ENCODE peak calls at places on chromosomes 13 and 19, in seven cellular contexts. G is neuronal stem cell, U is mesendoderm, Q is IMR-90, I is H1, O is trophoblast cell, T is mesenchymal stem cell. J is an unnamed sample.

GRCh38 chr13:64591981-64592380 is 2638.2 kb downstream of the PCDH9 start:
- DNase-seq in I (no peak), G (no peak), U (no peak), O (no peak), Q (peak), T (peak), J (no peak)

GRCh38 chr19:49217382-49217781 is 59.8 kb downstream of the TRPM4 start:
- DNase-seq in I (no peak), O (no peak), T (peak), U (no peak), Q (peak), G (no peak), J (no peak)

GRCh38 chr19:7614859-7615741 is 14.2 kb downstream of the XAB2 start:
- DNase-seq in Q (no peak), O (no peak), I (no peak), T (no peak), U (no peak), G (no peak), J (no peak)

GRCh38 chr13:110405597-110406450 is 98.7 kb downstream of the COL4A2 start:
- DNase-seq in O (peak), G (no peak), T (peak), I (no peak), U (no peak), Q (peak), J (no peak)

GRCh38 chr13:76903544-76904162 is 17.4 kb upstream of the KCTD12 start:
- DNase-seq in U (peak), G (peak), T (peak), O (peak), Q (peak), I (peak), J (peak)

GRCh38 chr13:47858042-47858677 is 142.9 kb downstream of the SUCLA2 start:
- DNase-seq in U (no peak), G (no peak), O (peak), Q (no peak), I (no peak), T (no peak), J (no peak)

GRCh38 chr19:51664131-51664530 is 17.5 kb upstream of the SIGLEC14 start:
- DNase-seq in O (no peak), I (no peak), Q (no peak), T (no peak), G (no peak), U (no peak), J (no peak)

GRCh38 chr19:7505682-7506384 is 10.1 kb upstream of the ZNF358 start:
- DNase-seq in I (peak), U (peak), O (peak), T (peak), Q (no peak), G (no peak), J (no peak)

GRCh38 chr13:98697833-98698232 is 54.6 kb downstream of the SLC15A1 start:
- DNase-seq in Q (no peak), I (no peak), T (no peak), O (no peak), U (no peak), G (no peak), J (no peak)

GRCh38 chr13:111925146-111925875 is 141.6 kb upstream of the SOX1 start:
- DNase-seq in O (no peak), Q (no peak), I (no peak), G (no peak), U (no peak), T (no peak), J (peak)

GRCh38 chr19:5219551-5220304 is 120.9 kb downstream of the PTPRS start:
- DNase-seq in Q (no peak), G (no peak), O (peak), T (no peak), I (no peak), U (no peak), J (no peak)

GRCh38 chr13:113620036-113620435 is 35.5 kb downstream of the TFDP1 start:
- DNase-seq in O (no peak), T (no peak), U (no peak), G (no peak), I (no peak), Q (no peak), J (no peak)

GRCh38 chr19:45276284-45276687 is 25.2 kb downstream of the MARK4 start:
- DNase-seq in T (no peak), O (no peak), G (no peak), I (no peak), Q (peak), U (no peak), J (no peak)

GRCh38 chr13:43990021-43990420 is 110.3 kb downstream of the LACC1 start:
- DNase-seq in T (no peak), I (no peak), G (no peak), Q (no peak), O (no peak), U (no peak), J (no peak)

GRCh38 chr19:6736169-6736916 is 1.0 kb downstream of the GPR108 start:
- DNase-seq in T (peak), Q (peak), O (peak), G (peak), I (peak), U (peak), J (peak)

GRCh38 chr13:93108111-93108581 is 118.5 kb upstream of the GPC6 start:
- DNase-seq in Q (no peak), G (no peak), O (no peak), T (peak), I (no peak), U (no peak), J (no peak)

GRCh38 chr19:4288091-4288777 is 9.2 kb downstream of the SHD start:
- DNase-seq in Q (no peak), U (peak), I (no peak), T (no peak), G (no peak), O (no peak), J (peak)

GRCh38 chr13:99404005-99404755 is 97.0 kb upstream of the GPR183 start:
- DNase-seq in T (no peak), Q (no peak), U (no peak), G (no peak), I (no peak), O (no peak), J (no peak)

GRCh38 chr13:114219406-114219805 is 15.3 kb upstream of the CDC16 start:
- DNase-seq in G (no peak), O (no peak), Q (no peak), I (no peak), U (no peak), T (no peak), J (no peak)

GRCh38 chr19:48495391-48495790 is 16.2 kb downstream of the LMTK3 start:
- DNase-seq in G (no peak), O (peak), Q (no peak), I (no peak), T (peak), U (no peak), J (no peak)

GRCh38 chr19:3163230-3163886 is 15.2 kb upstream of the S1PR4 start:
- DNase-seq in O (peak), Q (peak), T (peak), U (peak), I (peak), G (peak), J (peak)

GRCh38 chr19:19053508-19054314 is 10.1 kb upstream of the SLC25A42 start:
- DNase-seq in G (peak), I (peak), U (peak), O (peak), Q (peak), T (peak), J (peak)

GRCh38 chr13:36801035-36801434 is 18.0 kb upstream of the RFXAP start:
- DNase-seq in U (no peak), G (no peak), I (no peak), Q (no peak), O (no peak), T (no peak), J (no peak)

GRCh38 chr19:39995794-39996193 is 1.1 kb upstream of the ZNF546 start:
- DNase-seq in T (no peak), G (no peak), U (no peak), I (no peak), O (no peak), Q (no peak), J (no peak)

GRCh38 chr19:18763674-18764590 is 27.2 kb downstream of the COMP start:
- DNase-seq in O (no peak), T (no peak), U (no peak), G (no peak), Q (peak), I (no peak), J (no peak)

GRCh38 chr13:106550570-106551135 is 15.2 kb upstream of the EFNB2 start:
- DNase-seq in T (no peak), I (no peak), O (no peak), U (no peak), G (no peak), Q (no peak), J (no peak)

GRCh38 chr13:66765559-66765958 is 464.6 kb downstream of the PCDH9 start:
- DNase-seq in O (no peak), I (no peak), T (no peak), G (no peak), U (no peak), Q (no peak), J (no peak)
- H2BK5ac ChIP-seq in O (no peak), I (no peak), T (no peak), G (no peak), U (no peak), Q (no peak), J (no peak)

GRCh38 chr13:53953205-53953604 is 924.6 kb downstream of the OLFM4 start:
- DNase-seq in Q (no peak), T (no peak), O (no peak), I (no peak), G (no peak), U (no peak), J (no peak)
- H2BK5ac ChIP-seq in Q (no peak), T (no peak), O (no peak), I (no peak), G (no peak), U (no peak), J (no peak)

GRCh38 chr19:52962394-52963228 is at the start of gene ZNF816:
- DNase-seq in O (peak), U (peak), Q (peak), I (peak), G (peak), T (peak), J (peak)

GRCh38 chr19:52959613-52960295 is 2.9 kb downstream of the ZNF816 start:
- DNase-seq in Q (no peak), I (no peak), O (no peak), T (no peak), G (no peak), U (no peak), J (no peak)

GRCh38 chr19:52961981-52962380 is 700 bp downstream of the ZNF816 start:
- DNase-seq in I (no peak), Q (no peak), U (no peak), T (no peak), G (no peak), O (peak), J (no peak)

GRCh38 chr19:52956917-52957316 is 5.8 kb downstream of the ZNF816 start:
- DNase-seq in U (no peak), G (no peak), Q (no peak), O (no peak), T (no peak), I (no peak), J (no peak)

GRCh38 chr19:52957591-52957990 is 5.1 kb downstream of the ZNF816 start:
- DNase-seq in Q (no peak), I (no peak), T (no peak), O (no peak), G (no peak), U (no peak), J (no peak)
- H2BK5ac ChIP-seq in Q (no peak), I (no peak), T (no peak), O (no peak), G (no peak), U (no peak), J (no peak)

GRCh38 chr13:97185291-97185690 is 36.8 kb upstream of the MBNL2 start:
- DNase-seq in I (no peak), T (no peak), Q (no peak), U (peak), G (no peak), O (peak), J (no peak)
- H2BK5ac ChIP-seq in I (no peak), T (no peak), Q (no peak), U (no peak), G (no peak), O (peak), J (no peak)

GRCh38 chr13:84237181-84237580 is 354.9 kb upstream of the SLITRK1 start:
- DNase-seq in I (no peak), Q (no peak), U (peak), T (no peak), O (no peak), G (no peak), J (no peak)
- H2BK5ac ChIP-seq in I (no peak), Q (no peak), U (no peak), T (no peak), O (no peak), G (no peak), J (no peak)

GRCh38 chr19:54316746-54317107 is 3.8 kb upstream of the LILRA5 start:
- DNase-seq in G (no peak), U (peak), O (no peak), T (no peak), I (peak), Q (no peak), J (peak)

GRCh38 chr19:54317965-54318240 is 4.9 kb upstream of the LILRA5 start:
- DNase-seq in U (no peak), O (no peak), Q (no peak), G (no peak), T (no peak), I (no peak), J (no peak)

GRCh38 chr19:54317108-54317964 is 4.4 kb upstream of the LILRA5 start:
- DNase-seq in G (no peak), T (no peak), I (no peak), U (no peak), Q (no peak), O (no peak), J (no peak)

GRCh38 chr19:54319049-54319448 is 6.1 kb upstream of the LILRA5 start:
- DNase-seq in I (no peak), O (peak), U (no peak), Q (no peak), G (no peak), T (no peak), J (no peak)

DNA sequence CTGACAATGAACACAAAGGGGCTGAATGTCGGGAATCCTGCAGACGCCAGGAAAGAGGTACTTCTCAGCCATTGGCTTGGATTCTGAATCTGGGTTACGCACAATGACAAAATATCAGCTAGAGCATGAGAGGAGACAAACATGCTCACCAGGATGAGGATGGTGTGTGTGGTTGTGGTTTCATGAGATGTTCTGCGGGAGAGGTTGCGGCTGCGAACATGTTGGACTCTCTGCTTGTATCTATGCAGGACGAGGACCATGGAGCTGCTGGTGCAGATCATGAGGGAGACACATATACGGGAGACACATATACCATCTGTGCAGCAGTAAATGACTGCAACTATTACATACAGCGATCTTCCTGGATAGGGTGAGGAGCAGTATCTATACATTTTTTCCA is 7.3 kb upstream of the LILRA5 start:
- DNase-seq in Q (no peak), T (no peak), G (no peak), U (no peak), O (no peak), I (no peak), J (no peak)
- H2BK5ac ChIP-seq in Q (no peak), T (no peak), G (no peak), U (no peak), O (no peak), I (no peak), J (no peak)

J was measured in H9.